ENCODE peak calls at places on chromosomes 12 and 14, in eight cellular contexts. E, M, K, U, G, R, V and C are unnamed samples.

GRCh38 chr12:8609061-8609570 is 3.5 kb downstream of the AICDA start:
- DNase-seq in U (no peak), R (peak; percentile 74), K (no peak), G (peak; percentile 35), E (peak; percentile 35), V (no peak), M (no peak), C (peak; percentile 22)

GRCh38 chr14:77681196-77682157 is 26.3 kb downstream of the ALKBH1 start:
- DNase-seq in R (peak; percentile 7), U (no peak), V (no peak), M (no peak), G (no peak), K (peak; percentile 61), E (no peak), C (no peak)

GRCh38 chr12:3432176-3432742 is 58.7 kb upstream of the PRMT8 start:
- DNase-seq in U (no peak), R (peak; percentile 2), M (no peak), G (no peak), V (no peak), E (no peak), K (no peak), C (no peak)

GRCh38 chr12:121534495-121535148 is 46.2 kb downstream of the KDM2B start:
- DNase-seq in K (no peak), V (no peak), U (no peak), E (no peak), R (no peak), G (no peak), M (no peak), C (no peak)

GRCh38 chr14:80615831-80616230 is 325.7 kb downstream of the CEP128 start:
- DNase-seq in E (no peak), V (no peak), M (no peak), R (no peak), U (no peak), G (no peak), K (no peak), C (no peak)

GRCh38 chr14:38205414-38205813 is 2.3 kb upstream of the SSTR1 start:
- DNase-seq in K (no peak), E (no peak), V (no peak), G (no peak), R (no peak), M (no peak), U (no peak), C (no peak)

GRCh38 chr12:123278150-123278627 is 6.5 kb upstream of the CDK2AP1 start:
- DNase-seq in G (no peak), R (no peak), M (no peak), U (no peak), E (no peak), V (no peak), K (no peak), C (no peak)

GRCh38 chr12:119115296-119115905 is 63.3 kb upstream of the HSPB8 start:
- DNase-seq in K (no peak), R (peak; percentile 61), U (no peak), M (peak; percentile 15), V (peak; percentile 57), G (peak; percentile 60), E (peak; percentile 41), C (peak; percentile 41)

GRCh38 chr12:31206038-31206670 is 119.8 kb downstream of the SINHCAF start:
- DNase-seq in G (no peak), E (peak; percentile 69), R (peak; percentile 97), V (no peak), U (no peak), K (peak; percentile 82), M (no peak), C (no peak)

GRCh38 chr12:93100610-93101009 is 171.5 kb upstream of the EEA1 start:
- DNase-seq in R (no peak), V (no peak), E (no peak), U (no peak), K (no peak), G (no peak), M (no peak), C (no peak)

GRCh38 chr12:68482660-68483059 is 128.0 kb upstream of the RAP1B start:
- DNase-seq in R (no peak), G (no peak), K (no peak), E (no peak), M (no peak), V (no peak), U (no peak), C (no peak)

GRCh38 chr12:6548556-6549378 is 7.1 kb downstream of the IFFO1 start:
- DNase-seq in U (no peak), M (no peak), K (no peak), E (no peak), R (peak; percentile 83), V (no peak), G (no peak), C (no peak)

GRCh38 chr12:2944401-2945047 is 14.7 kb upstream of the TEAD4 start:
- DNase-seq in R (peak; percentile 39), V (peak; percentile 70), E (peak; percentile 34), K (peak; percentile 60), G (peak; percentile 56), U (peak; percentile 56), M (peak; percentile 57), C (peak; percentile 33)

GRCh38 chr14:69355955-69356321 is 42.2 kb downstream of the ERH start:
- DNase-seq in R (peak; percentile 59), U (no peak), K (no peak), V (no peak), G (no peak), M (peak; percentile 63), E (no peak), C (peak; percentile 40)

GRCh38 chr12:12379831-12380730 is 23.2 kb downstream of the BORCS5 start:
- DNase-seq in M (no peak), R (no peak), K (no peak), G (no peak), E (no peak), V (no peak), U (no peak), C (no peak)

GRCh38 chr12:132335179-132335756 is 5.9 kb upstream of the GALNT9 start:
- DNase-seq in U (no peak), M (no peak), E (no peak), V (no peak), R (no peak), G (no peak), K (no peak), C (no peak)

GRCh38 chr12:42705863-42706262 is 116.3 kb upstream of the PRICKLE1 start:
- DNase-seq in K (no peak), G (no peak), V (no peak), U (peak; percentile 46), E (no peak), M (peak; percentile 79), R (peak; percentile 94), C (peak; percentile 54)

GRCh38 chr14:69317780-69318179 is 57.8 kb downstream of the GALNT16 start:
- DNase-seq in E (no peak), U (peak; percentile 66), K (no peak), M (peak; percentile 26), V (no peak), G (no peak), R (no peak), C (peak; percentile 21)

GRCh38 chr12:55068416-55069010 is 48.7 kb downstream of the NEUROD4 start:
- DNase-seq in G (peak; percentile 44), M (no peak), E (peak; percentile 51), K (no peak), U (no peak), R (peak; percentile 71), V (no peak), C (peak; percentile 15)

GRCh38 chr12:18805516-18806248 is 67.8 kb downstream of the CAPZA3 start:
- DNase-seq in K (no peak), G (no peak), U (no peak), E (no peak), M (no peak), R (no peak), V (no peak), C (no peak)
- TF ChIP-seq CTCF in K (no peak), G (no peak), U (no peak), E (peak; percentile 16), M (no peak), R (peak; percentile 7), V (no peak), C (no peak)

GRCh38 chr14:105199093-105199492 is 18.0 kb upstream of the NUDT14 start:
- DNase-seq in V (no peak), G (no peak), M (no peak), E (no peak), U (no peak), R (peak; percentile 44), K (no peak), C (no peak)

GRCh38 chr14:105200074-105200473 is 19.0 kb upstream of the NUDT14 start:
- DNase-seq in G (no peak), U (no peak), V (no peak), K (no peak), M (no peak), E (no peak), R (no peak), C (no peak)

GRCh38 chr14:105200641-105201040 is 19.5 kb upstream of the NUDT14 start:
- DNase-seq in V (no peak), U (no peak), M (no peak), G (no peak), K (no peak), E (no peak), R (no peak), C (no peak)

GRCh38 chr14:105197274-105197673 is 16.2 kb upstream of the NUDT14 start:
- DNase-seq in G (no peak), U (no peak), M (no peak), E (no peak), R (peak; percentile 76), V (no peak), K (peak; percentile 55), C (no peak)

DNA sequence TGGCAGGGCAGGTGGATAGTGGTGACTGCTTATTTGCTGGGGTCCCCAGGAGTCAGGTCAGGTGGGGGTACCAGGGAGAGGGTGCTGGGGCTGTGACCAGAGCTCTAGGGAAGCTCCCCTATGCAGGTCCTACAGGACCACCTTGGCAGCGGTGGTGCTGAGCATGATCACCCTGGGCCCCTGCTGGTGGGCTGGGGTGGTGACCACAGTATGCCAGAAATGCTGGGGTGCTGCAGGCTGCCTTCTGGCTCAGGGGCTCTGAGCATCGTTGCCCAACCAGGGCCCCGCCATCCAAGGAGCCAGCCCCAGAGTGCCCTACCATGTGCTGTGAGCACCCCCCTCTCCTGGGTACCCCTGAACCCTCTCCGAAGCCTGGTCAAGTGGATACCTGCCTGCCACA is 17.5 kb upstream of the NUDT14 start:
- DNase-seq in K (no peak), R (no peak), M (no peak), U (no peak), V (no peak), E (no peak), G (no peak), C (no peak)
- TF ChIP-seq CTCF in K (no peak), R (no peak), M (no peak), U (no peak), V (peak; percentile 34), E (peak; percentile 35), G (peak; percentile 49), C (no peak)

GRCh38 chr14:61064866-61065265 is 83.8 kb downstream of the SLC38A6 start:
- DNase-seq in R (no peak), G (no peak), V (no peak), M (no peak), E (no peak), U (no peak), K (no peak), C (no peak)
- TF ChIP-seq CTCF in R (no peak), G (no peak), V (no peak), M (no peak), E (no peak), U (no peak), K (no peak), C (no peak)

GRCh38 chr12:50733720-50734119 is 30.2 kb upstream of the ATF1 start:
- DNase-seq in E (no peak), G (no peak), K (no peak), R (no peak), U (no peak), V (no peak), M (no peak), C (no peak)
- TF ChIP-seq CTCF in E (no peak), G (no peak), K (no peak), R (no peak), U (no peak), V (no peak), M (no peak), C (no peak)